ENCODE peak calls at places on chromosomes 12 and 14, in seven cellular contexts. K is ELR; V is H7; U is NCI-H1105; B is COLO829; Q is activated CD4-positive, alpha-beta memory T cell treated with anti-CD3 and anti-CD28 coated beads, Interleukin-2, amount 10 ng/mL, durations not matched to agents 7 days and 5 days; G is tibial artery. J is an unnamed sample.

GRCh38 chr12:17192721-17193120 is 586.8 kb upstream of the LMO3 start:
- DNase-seq in K (no peak), B (no peak), U (no peak), Q (no peak), V (no peak), G (no peak), J (no peak)

GRCh38 chr12:20490213-20490612 is 121.9 kb downstream of the PDE3A start:
- DNase-seq in V (no peak), G (no peak), Q (no peak), K (no peak), B (no peak), U (no peak), J (no peak)

GRCh38 chr14:90780519-90780918 is 35.7 kb downstream of the TTC7B start:
- DNase-seq in K (no peak), B (no peak), U (no peak), Q (no peak), G (peak; percentile 32), V (peak; percentile 4), J (no peak)

GRCh38 chr14:105419305-105420091 is at the start of gene MTA1:
- DNase-seq in V (peak; percentile 96), G (no peak), U (peak; percentile 38), B (peak; percentile 29), K (peak; percentile 71), Q (peak; percentile 56), J (peak; percentile 32)

GRCh38 chr12:117671734-117672133 is 297.1 kb downstream of the KSR2 start:
- DNase-seq in U (no peak), K (peak; percentile 13), Q (no peak), B (peak; percentile 51), G (no peak), V (peak; percentile 83), J (peak; percentile 2)

GRCh38 chr14:93745603-93746273 is 42.5 kb downstream of the PRIMA1 start:
- DNase-seq in Q (no peak), V (no peak), K (no peak), U (no peak), B (no peak), G (no peak), J (no peak)

GRCh38 chr12:51700887-51701286 is 109.9 kb downstream of the SCN8A start:
- DNase-seq in B (no peak), G (no peak), Q (no peak), U (no peak), V (no peak), K (no peak), J (no peak)

GRCh38 chr14:60164404-60164716 is 838 bp downstream of the DHRS7 start:
- DNase-seq in V (no peak), Q (no peak), B (no peak), G (no peak), K (no peak), U (no peak), J (no peak)

GRCh38 chr12:54134850-54135249 is 53.9 kb downstream of the SMUG1 start:
- DNase-seq in G (no peak), K (no peak), U (no peak), V (no peak), Q (no peak), B (no peak), J (no peak)

GRCh38 chr12:100427078-100427477 is 46.6 kb upstream of the NR1H4 start:
- DNase-seq in Q (no peak), B (no peak), U (no peak), G (no peak), V (no peak), K (peak; percentile 83), J (no peak)

GRCh38 chr14:50110323-50111037 is 5.9 kb downstream of the VCPKMT start:
- DNase-seq in K (no peak), Q (no peak), B (no peak), V (no peak), U (no peak), G (no peak), J (no peak)

GRCh38 chr12:116559330-116560080 is at the start of gene MAP1LC3B2:
- DNase-seq in V (peak; percentile 37), U (no peak), Q (peak; percentile 92), K (peak; percentile 55), B (peak; percentile 50), G (no peak), J (peak; percentile 98)

GRCh38 chr14:101755591-101756324 is 5.8 kb upstream of the PPP2R5C start:
- DNase-seq in G (no peak), Q (no peak), V (no peak), K (no peak), B (no peak), U (no peak), J (no peak)

GRCh38 chr14:94601961-94602391 is 10.2 kb upstream of the SERPINA3 start:
- DNase-seq in K (peak; percentile 91), U (no peak), V (peak; percentile 53), B (peak; percentile 37), G (peak; percentile 88), Q (no peak), J (no peak)

GRCh38 chr14:71553779-71554178 is 378.4 kb upstream of the RGS6 start:
- DNase-seq in K (no peak), V (no peak), B (no peak), Q (no peak), G (no peak), U (no peak), J (no peak)

GRCh38 chr12:108381793-108382436 is 42.8 kb upstream of the CMKLR1 start:
- DNase-seq in V (peak; percentile 39), Q (no peak), B (no peak), U (no peak), K (no peak), G (no peak), J (no peak)

GRCh38 chr12:106978035-106978800 is 8.7 kb downstream of the MTERF2 start:
- DNase-seq in U (peak; percentile 82), K (no peak), Q (no peak), B (no peak), G (no peak), V (no peak), J (no peak)

GRCh38 chr12:113232787-113233585 is 11.7 kb downstream of the TPCN1 start:
- DNase-seq in B (no peak), G (peak; percentile 91), K (no peak), V (peak; percentile 85), U (peak; percentile 93), Q (peak; percentile 54), J (no peak)

GRCh38 chr12:117490130-117490529 is 128.7 kb upstream of the NOS1 start:
- DNase-seq in K (no peak), B (no peak), Q (no peak), G (no peak), V (no peak), U (no peak), J (no peak)

GRCh38 chr12:50842637-50843493 is at the start of gene TMPRSS12:
- DNase-seq in V (peak; percentile 79), U (no peak), K (no peak), G (no peak), Q (no peak), B (no peak), J (no peak)

GRCh38 chr14:62957562-62957961 is 87.7 kb downstream of the KCNH5 start:
- DNase-seq in Q (no peak), B (no peak), V (no peak), G (no peak), K (peak; percentile 85), U (no peak), J (no peak)

GRCh38 chr14:64656986-64657385 is 47.2 kb upstream of the PLEKHG3 start:
- DNase-seq in G (no peak), B (no peak), U (no peak), K (no peak), V (no peak), Q (no peak), J (no peak)

GRCh38 chr14:76919431-76919810 is 93.2 kb downstream of the LRRC74A start:
- DNase-seq in G (no peak), B (no peak), Q (no peak), V (no peak), U (no peak), K (no peak), J (no peak)

GRCh38 chr14:101535232-101535631 is 26.1 kb upstream of the DIO3 start:
- DNase-seq in G (no peak), V (no peak), U (no peak), K (no peak), B (peak; percentile 50), Q (no peak), J (peak; percentile 4)

GRCh38 chr12:91778938-91779400 is 366.7 kb downstream of the BTG1 start:
- DNase-seq in Q (peak; percentile 61), G (no peak), B (peak; percentile 83), K (peak; percentile 96), U (no peak), V (no peak), J (peak; percentile 17)

GRCh38 chr12:69015831-69016230 is 82.9 kb upstream of the CPM start:
- DNase-seq in G (no peak), V (no peak), K (no peak), U (no peak), Q (no peak), B (no peak), J (no peak)

GRCh38 chr12:30599631-30600030 is 96.0 kb downstream of the IPO8 start:
- DNase-seq in U (peak; percentile 26), K (no peak), V (no peak), B (peak; percentile 62), Q (no peak), G (no peak), J (no peak)

GRCh38 chr14:50612795-50613194 is 52.9 kb downstream of the ATL1 start:
- DNase-seq in B (no peak), K (no peak), U (no peak), V (no peak), G (no peak), Q (no peak), J (no peak)

GRCh38 chr12:32534698-32535097 is 135.3 kb downstream of the FGD4 start:
- DNase-seq in Q (no peak), B (no peak), U (no peak), K (no peak), V (no peak), G (no peak), J (no peak)

GRCh38 chr12:108389544-108389943 is 50.4 kb upstream of the CMKLR1 start:
- DNase-seq in Q (no peak), K (no peak), V (no peak), B (no peak), G (no peak), U (no peak), J (no peak)

GRCh38 chr14:104223810-104224515 is 85.6 kb downstream of the KIF26A start:
- DNase-seq in Q (no peak), G (no peak), V (no peak), U (no peak), B (no peak), K (no peak), J (no peak)

GRCh38 chr12:42482086-42482819 is 107.3 kb downstream of the PRICKLE1 start:
- DNase-seq in Q (no peak), U (no peak), B (no peak), V (no peak), K (no peak), G (no peak), J (no peak)

GRCh38 chr14:24196071-24197061 is 1.1 kb upstream of the TM9SF1 start:
- DNase-seq in Q (no peak), U (no peak), G (no peak), B (no peak), K (peak; percentile 42), V (peak; percentile 56), J (peak; percentile 56)

GRCh38 chr12:122793685-122794106 is 19.3 kb downstream of the CCDC62 start:
- DNase-seq in G (no peak), B (peak; percentile 55), Q (no peak), V (peak; percentile 66), K (peak; percentile 76), U (peak; percentile 2), J (peak; percentile 45)

GRCh38 chr12:3098436-3098835 is 21.3 kb downstream of the TSPAN9 start:
- DNase-seq in K (no peak), B (no peak), V (no peak), Q (no peak), U (no peak), G (no peak), J (no peak)

GRCh38 chr12:111406474-111407370 is 999 bp downstream of the SH2B3 start:
- DNase-seq in Q (peak; percentile 50), V (peak; percentile 78), G (peak; percentile 79), B (no peak), U (no peak), K (no peak), J (no peak)

J was measured in AML-193.